ENCODE peak calls at places on chromosomes 1 and 21, in eight cellular contexts. J, O, G, Y, E, I, R and P are unnamed samples.

GRCh38 chr1:231695439-231696255 is 69.1 kb downstream of the DISC1 start:
- DNase-seq in J (no peak), O (no peak), G (no peak), Y (no peak), E (no peak), I (no peak), R (no peak), P (no peak)

GRCh38 chr1:217315346-217315745 is 315.5 kb downstream of the GPATCH2 start:
- DNase-seq in J (no peak), O (no peak), G (no peak), Y (no peak), E (no peak), I (no peak), R (no peak), P (peak)

GRCh38 chr1:167252986-167253385 is 32.3 kb downstream of the POU2F1 start:
- DNase-seq in J (no peak), O (no peak), G (no peak), Y (no peak), E (no peak), I (no peak), R (no peak), P (no peak)

GRCh38 chr1:215192306-215192705 is 109.8 kb downstream of the KCNK2 start:
- DNase-seq in J (no peak), O (no peak), G (no peak), Y (no peak), E (no peak), I (peak), R (no peak), P (no peak)

GRCh38 chr1:243493156-243494129 is 237.6 kb downstream of the SDCCAG8 start:
- DNase-seq in J (no peak), O (no peak), G (no peak), Y (no peak), E (no peak), I (no peak), R (no peak), P (no peak)

GRCh38 chr1:217889401-217889800 is 258.3 kb downstream of the SPATA17 start:
- DNase-seq in J (no peak), O (no peak), G (no peak), Y (no peak), E (no peak), I (no peak), R (no peak), P (peak)

GRCh38 chr1:110875216-110875731 is 2.3 kb downstream of the CD53 start:
- DNase-seq in J (no peak), O (peak), G (no peak), Y (no peak), E (no peak), I (no peak), R (peak), P (peak)

GRCh38 chr1:99005537-99005942 is 879 bp upstream of the PLPPR5 start:
- DNase-seq in J (no peak), O (no peak), G (no peak), Y (no peak), E (no peak), I (no peak), R (no peak), P (no peak)

GRCh38 chr1:53642607-53643006 is 96.4 kb downstream of the GLIS1 start:
- DNase-seq in J (no peak), O (no peak), G (no peak), Y (no peak), E (no peak), I (no peak), R (no peak), P (no peak)

GRCh38 chr21:41929248-41929647 is 24.6 kb downstream of the C2CD2 start:
- DNase-seq in J (no peak), O (no peak), G (no peak), Y (no peak), E (no peak), I (no peak), R (no peak), P (no peak)

DNA sequence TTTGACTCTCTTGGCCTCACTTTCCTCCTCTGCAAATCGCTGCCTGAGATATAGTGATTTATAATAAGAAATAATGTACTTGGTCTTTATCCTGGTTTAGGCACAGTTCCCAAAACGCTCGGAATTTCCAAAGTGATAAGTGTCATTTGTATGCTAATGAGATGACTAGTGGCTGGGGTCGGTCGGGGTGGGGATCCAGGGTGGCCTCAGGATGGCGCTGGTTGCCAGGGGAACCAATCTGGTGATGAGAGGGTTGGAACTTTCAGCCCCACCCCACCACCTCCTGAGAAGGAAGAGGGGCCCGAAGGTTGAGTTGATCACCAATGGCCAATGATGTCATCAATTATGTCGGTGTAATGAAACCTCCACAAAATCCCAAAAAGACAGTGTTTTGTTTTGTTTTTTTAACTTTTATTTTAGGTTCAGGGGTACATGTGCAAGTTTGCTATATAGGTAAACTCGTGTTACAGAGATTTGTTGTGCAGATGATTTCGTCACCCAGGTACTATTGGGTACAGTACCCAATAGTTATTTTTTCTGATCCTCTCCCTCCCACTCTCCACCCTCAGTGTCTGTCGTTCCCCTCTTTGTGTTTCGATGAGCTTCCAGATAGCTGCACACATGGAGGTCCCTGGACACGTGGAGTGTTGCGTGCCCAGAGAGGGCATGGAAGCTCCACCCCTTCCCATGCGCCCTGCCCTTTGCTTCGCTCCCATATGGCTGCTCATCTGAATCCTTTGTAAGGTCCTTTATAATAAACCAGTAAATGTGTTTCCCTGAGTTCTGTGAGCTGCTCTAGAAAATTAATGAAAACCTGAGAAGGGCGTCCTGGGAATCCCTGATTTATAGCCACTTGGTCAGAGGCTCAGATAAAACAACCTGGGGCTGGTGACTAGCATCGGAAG is 97.2 kb downstream of the KCNN3 start:
- DNase-seq in J (no peak), O (no peak), G (no peak), Y (peak), E (no peak), I (no peak), R (no peak), P (no peak)
- TF ChIP-seq CTCF in J (no peak), O (peak), G (peak), Y (no peak), E (no peak), I (no peak), R (no peak), P (no peak)

GRCh38 chr1:160800645-160801408 is 4.9 kb downstream of the LY9 start:
- DNase-seq in J (no peak), O (peak), G (no peak), Y (no peak), E (no peak), I (no peak), R (no peak), P (no peak)
- H3K4me3 ChIP-seq in J (no peak), O (peak), G (peak), Y (no peak), E (no peak), I (no peak), R (no peak), P (no peak)

DNA sequence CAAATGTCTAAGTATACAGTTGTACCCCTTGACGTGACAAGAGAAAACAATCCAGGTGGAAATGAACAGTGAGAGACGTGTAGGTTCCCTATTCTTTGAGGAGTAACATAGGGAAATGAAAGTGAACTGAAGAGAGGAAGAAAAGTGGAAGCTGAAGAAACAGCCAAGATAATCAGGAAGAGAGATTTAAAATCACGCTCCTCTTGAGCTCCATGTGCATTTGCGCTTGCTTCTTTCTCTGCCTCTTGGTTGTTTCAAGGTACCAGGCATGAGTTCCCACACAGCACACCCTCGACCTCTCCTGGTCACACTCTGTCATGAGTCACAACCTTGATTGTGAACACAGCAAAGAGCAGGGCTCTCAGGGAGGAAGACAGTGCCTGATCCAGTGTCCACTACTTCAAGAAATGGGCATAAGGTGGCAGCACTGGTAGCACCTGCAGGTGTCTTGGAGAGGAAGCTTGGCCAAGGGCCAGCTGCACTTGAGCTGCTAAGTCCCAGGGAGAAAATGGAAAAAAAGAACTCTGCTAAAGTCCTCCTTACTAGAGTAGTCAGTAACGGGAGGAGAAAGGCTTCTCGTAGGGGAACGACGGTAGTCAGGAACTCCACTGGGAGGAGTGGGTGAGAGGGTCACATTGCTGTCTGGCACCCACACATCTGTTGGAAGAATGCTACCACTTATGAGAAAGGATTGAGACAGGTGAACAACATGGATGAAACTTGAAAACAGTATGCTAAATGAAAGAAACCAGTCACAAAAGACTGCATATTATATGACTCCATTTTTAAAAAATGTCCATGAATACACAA is 18.3 kb upstream of the ARID1A start:
- DNase-seq in J (peak), O (peak), G (peak), Y (peak), E (peak), I (peak), R (peak), P (peak)
- TF ChIP-seq CTCF in J (peak), O (peak), G (peak), Y (peak), E (peak), I (peak), R (peak), P (peak)

DNA sequence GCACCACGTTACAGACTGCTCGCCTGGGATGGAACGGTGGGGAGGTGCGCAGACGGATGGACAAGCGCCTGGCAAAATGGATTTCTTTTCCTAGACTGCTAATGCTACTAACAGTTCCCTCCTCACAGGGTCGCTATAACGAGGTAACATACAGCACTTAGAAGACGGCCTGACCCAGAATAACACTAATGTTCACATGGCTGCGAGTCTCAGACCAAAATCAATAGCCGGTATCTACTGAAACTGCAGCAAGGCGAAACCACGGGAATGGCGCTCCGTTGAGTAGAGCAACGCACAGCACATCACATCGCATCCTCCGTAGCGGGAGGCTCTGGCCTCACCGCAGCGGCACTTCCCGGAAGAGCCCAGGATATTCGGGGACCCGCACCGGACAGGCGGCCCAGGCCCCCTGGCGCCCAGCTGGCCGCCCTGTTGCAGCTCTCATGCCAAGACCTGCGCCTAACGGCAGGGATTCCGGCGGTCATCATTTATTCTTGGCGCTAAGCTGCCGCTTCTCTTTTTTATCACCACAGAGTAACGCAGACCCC is 46.6 kb downstream of the VPS26C start:
- DNase-seq in J (no peak), O (no peak), G (no peak), Y (no peak), E (peak), I (no peak), R (peak), P (peak)
- H3K4me3 ChIP-seq in J (peak), O (peak), G (peak), Y (peak), E (peak), I (peak), R (peak), P (peak)

GRCh38 chr1:54715493-54716298 is at the start of gene TTC4:
- DNase-seq in J (peak), O (peak), G (peak), Y (peak), E (peak), I (peak), R (peak), P (peak)
- TF ChIP-seq CTCF in J (no peak), O (no peak), G (no peak), Y (peak), E (no peak), I (no peak), R (peak), P (no peak)

DNA sequence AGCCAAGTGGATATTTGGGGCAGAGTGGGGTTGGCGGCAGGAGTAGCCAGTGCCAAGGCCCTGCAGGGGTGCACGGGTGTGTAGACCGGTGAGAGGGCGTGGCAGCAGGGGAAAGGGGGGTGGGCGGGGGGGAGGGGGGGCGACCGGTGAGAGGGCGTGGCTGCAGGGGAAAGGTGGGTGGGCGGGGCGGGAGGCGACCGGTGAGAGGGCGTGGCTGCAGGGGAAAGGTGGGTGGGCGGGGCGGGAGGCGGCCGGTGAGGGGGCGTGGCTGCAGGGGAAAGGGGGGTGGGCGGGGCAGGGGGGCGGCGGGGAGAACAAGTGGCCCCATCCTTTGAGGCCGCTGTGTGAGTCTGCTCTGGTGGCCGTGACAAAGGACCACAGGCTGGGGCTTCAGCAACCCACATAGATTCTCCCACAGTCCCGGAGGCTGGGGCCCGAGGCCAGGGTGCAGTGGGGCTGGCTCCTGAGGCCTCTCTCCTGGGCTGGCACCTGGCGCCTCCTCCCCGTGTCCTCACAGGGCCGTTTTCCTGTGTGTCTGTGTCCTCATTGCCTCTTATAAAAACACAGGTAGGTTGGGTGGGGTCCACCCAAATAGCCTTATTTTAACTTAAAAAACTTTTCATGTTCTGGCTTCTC is 25.8 kb downstream of the RRP1 start:
- DNase-seq in J (no peak), O (no peak), G (no peak), Y (no peak), E (no peak), I (no peak), R (no peak), P (no peak)
- H3K4me3 ChIP-seq in J (no peak), O (no peak), G (no peak), Y (no peak), E (no peak), I (no peak), R (no peak), P (no peak)

DNA sequence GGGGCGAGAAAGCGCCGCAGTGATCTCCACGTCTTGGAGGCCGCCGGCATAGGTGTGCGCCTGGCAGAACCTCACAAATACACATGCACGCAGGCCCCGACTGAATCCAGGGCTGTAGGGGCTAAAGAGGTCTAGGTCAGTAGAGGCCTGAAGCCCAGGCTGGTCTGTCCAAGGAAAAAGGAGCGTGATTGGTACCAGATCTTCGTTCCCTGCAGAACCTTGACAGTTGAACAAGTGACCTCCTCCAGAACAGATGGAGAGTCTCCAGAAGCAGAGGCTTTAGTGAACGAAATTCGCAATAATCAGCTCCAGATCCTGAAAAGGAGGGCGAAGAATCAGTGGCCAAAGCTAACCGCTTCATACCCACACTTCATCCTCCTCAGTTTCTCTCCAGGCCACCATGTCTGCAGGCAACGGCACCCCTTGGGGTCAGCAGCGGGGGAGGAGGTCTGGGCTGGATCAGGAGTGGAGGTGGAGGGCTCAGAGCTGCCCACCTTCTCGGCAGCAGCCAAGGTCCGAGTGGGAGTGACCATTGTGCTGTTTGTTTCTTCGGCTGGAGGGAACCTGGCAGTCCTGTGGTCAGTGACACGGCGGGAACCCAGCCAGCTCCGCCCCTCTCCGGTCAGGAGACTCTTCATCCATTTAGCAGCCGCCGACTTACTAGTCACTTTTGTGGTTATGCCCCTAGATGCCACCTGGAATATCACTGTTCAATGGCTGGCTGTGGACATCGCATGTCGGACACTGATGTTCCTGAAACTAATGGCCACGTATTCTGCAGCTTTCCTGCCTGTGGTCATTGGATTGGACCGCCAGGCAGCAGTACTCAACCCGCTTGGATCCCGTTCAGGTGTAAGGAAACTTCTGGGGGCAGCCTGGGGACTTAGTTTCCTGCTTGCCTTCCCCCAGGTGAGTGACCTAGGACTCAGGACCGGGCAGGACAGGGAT is 749 bp upstream of the PEX11B start:
- DNase-seq in J (peak), O (peak), G (no peak), Y (peak), E (peak), I (no peak), R (peak), P (peak)
- TF ChIP-seq CTCF in J (no peak), O (no peak), G (no peak), Y (no peak), E (no peak), I (no peak), R (no peak), P (no peak)

GRCh38 chr1:2840036-2840809 is 38.7 kb upstream of the TTC34 start:
- DNase-seq in J (no peak), O (peak), G (peak), Y (no peak), E (no peak), I (no peak), R (no peak), P (no peak)
- H3K4me3 ChIP-seq in J (no peak), O (no peak), G (peak), Y (no peak), E (no peak), I (no peak), R (no peak), P (no peak)